ENCODE peak calls at places on chromosomes 2 and 18, in four cellular contexts. G, X, U and J are unnamed samples.

GRCh38 chr18:50158866-50159653 is 35.9 kb downstream of the MYO5B start:
- DNase-seq in U (no peak), X (no peak), G (no peak), J (no peak)

GRCh38 chr2:186459009-186459408 is 27.1 kb upstream of the ZC3H15 start:
- DNase-seq in G (no peak), U (peak), X (no peak), J (peak)

GRCh38 chr2:20992201-20992711 is 51.6 kb downstream of the APOB start:
- DNase-seq in X (no peak), G (no peak), U (no peak), J (no peak)

GRCh38 chr2:134202361-134202760 is 51.5 kb upstream of the MGAT5 start:
- DNase-seq in U (peak), G (no peak), X (no peak), J (no peak)

GRCh38 chr2:33477473-33478468 is 1.3 kb downstream of the RASGRP3 start:
- DNase-seq in U (no peak), G (no peak), X (no peak), J (no peak)

GRCh38 chr2:241980193-241980592 is 110.7 kb downstream of the RTP5 start:
- DNase-seq in U (no peak), X (no peak), G (no peak), J (no peak)

GRCh38 chr2:213017404-213017803 is 134.0 kb downstream of the IKZF2 start:
- DNase-seq in X (no peak), U (no peak), G (no peak), J (no peak)

GRCh38 chr2:222310747-222311320 is 12.0 kb upstream of the PAX3 start:
- DNase-seq in U (no peak), G (no peak), X (no peak), J (no peak)